ENCODE peak calls at places on chromosome 19, in nine cellular contexts. B, D, F, W, O, M, N, J and Z are unnamed samples.

GRCh38 chr19:415292-415691 is 6.3 kb upstream of the C2CD4C start:
- DNase-seq in D (no peak), W (no peak), F (no peak), J (no peak), B (no peak), N (no peak), M (no peak), O (no peak), Z (no peak)

GRCh38 chr19:49213791-49214190 is 56.2 kb downstream of the TRPM4 start:
- DNase-seq in O (no peak), M (no peak), F (no peak), J (no peak), N (no peak), W (no peak), D (no peak), B (no peak), Z (peak; percentile 52)

GRCh38 chr19:47190167-47190727 is 40.8 kb downstream of the BBC3 start:
- DNase-seq in B (no peak), J (no peak), W (peak; percentile 47), O (peak; percentile 47), M (peak; percentile 89), F (peak; percentile 93), D (peak; percentile 21), N (peak; percentile 97), Z (no peak)

GRCh38 chr19:50178859-50179537 is 15.9 kb upstream of the IZUMO2 start:
- DNase-seq in B (no peak), M (no peak), N (no peak), J (no peak), O (no peak), W (no peak), F (no peak), D (no peak), Z (no peak)

GRCh38 chr19:4597975-4598671 is 38.6 kb upstream of the SEMA6B start:
- DNase-seq in N (no peak), O (peak; percentile 33), J (no peak), D (no peak), B (no peak), F (no peak), M (no peak), W (peak; percentile 59), Z (peak; percentile 81)

GRCh38 chr19:32718286-32718685 is 1.3 kb upstream of the TDRD12 start:
- DNase-seq in J (no peak), O (no peak), W (no peak), M (no peak), N (no peak), D (no peak), F (no peak), B (no peak), Z (no peak)

GRCh38 chr19:33868821-33869412 is 72.2 kb downstream of the KCTD15 start:
- DNase-seq in M (no peak), B (no peak), D (peak; percentile 35), J (no peak), F (no peak), W (peak; percentile 78), N (peak; percentile 43), O (peak; percentile 18), Z (no peak)

GRCh38 chr19:35144600-35145436 is 1.8 kb downstream of the FXYD7 start:
- DNase-seq in F (no peak), W (peak; percentile 57), D (no peak), O (no peak), M (peak; percentile 67), N (no peak), J (no peak), B (peak; percentile 94), Z (peak; percentile 41)

GRCh38 chr19:57664269-57665127 is 4.2 kb upstream of the ZSCAN4 start:
- DNase-seq in J (no peak), W (peak; percentile 87), B (no peak), N (peak; percentile 46), D (peak; percentile 66), O (peak; percentile 24), F (no peak), M (peak; percentile 29), Z (peak; percentile 39)

GRCh38 chr19:41541990-41542584 is 33.9 kb upstream of the CEACAM21 start:
- DNase-seq in W (no peak), B (no peak), F (peak; percentile 36), D (peak; percentile 56), O (peak; percentile 36), M (peak; percentile 68), N (peak; percentile 67), J (no peak), Z (peak; percentile 82)

GRCh38 chr19:42596391-42597071 is 1.8 kb upstream of the CEACAM8 start:
- DNase-seq in M (no peak), N (peak; percentile 12), O (no peak), B (no peak), W (peak; percentile 64), D (no peak), F (no peak), J (no peak), Z (peak; percentile 19)

DNA sequence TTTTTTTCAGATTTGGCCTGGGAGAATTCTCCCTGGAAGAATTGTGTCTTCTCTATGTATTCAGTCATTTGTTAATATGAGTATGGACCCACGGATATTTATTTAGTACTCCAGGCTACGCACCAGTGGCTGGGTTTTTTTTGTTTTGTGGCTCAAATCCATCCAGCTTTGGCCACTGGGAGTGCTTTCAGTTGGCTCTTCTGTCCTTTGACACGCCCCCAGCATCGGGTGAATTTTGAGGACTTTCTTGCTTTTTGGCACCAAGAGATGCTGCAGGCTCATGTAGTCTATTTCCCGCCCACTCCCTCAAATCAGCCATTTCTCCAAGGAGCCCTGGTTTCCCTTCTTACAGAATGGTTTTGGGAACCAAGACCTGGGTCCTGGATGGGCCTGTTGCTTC is 55.8 kb downstream of the SMARCA4 start:
- DNase-seq in M (no peak), J (no peak), N (no peak), B (no peak), D (no peak), F (no peak), W (no peak), O (no peak), Z (no peak)
- H3K4me1 ChIP-seq in M (no peaks in the 10 kb centered on the region), J (no peaks in the 10 kb centered on the region), N (no peaks in the 10 kb centered on the region), B (no peaks in the 10 kb centered on the region), D (no peaks in the 10 kb centered on the region), F (peaks cover 6% of the 10 kb centered on the region), W (peaks cover 6% of the 10 kb centered on the region), O (peaks cover 4% of the 10 kb centered on the region), Z (no peaks in the 10 kb centered on the region)

GRCh38 chr19:15252398-15253018 is 20.3 kb upstream of the EPHX3 start:
- DNase-seq in D (no peak), N (peak; percentile 22), M (no peak), O (no peak), J (no peak), W (no peak), F (no peak), B (no peak), Z (peak; percentile 53)
- H3K4me1 ChIP-seq in D (peaks cover 73% of the 10 kb centered on the region), N (peaks cover 42% of the 10 kb centered on the region), M (peaks cover 22% of the 10 kb centered on the region), O (peaks cover 53% of the 10 kb centered on the region), J (peaks cover 57% of the 10 kb centered on the region), W (peaks cover 41% of the 10 kb centered on the region), F (peaks cover 28% of the 10 kb centered on the region), B (peaks cover 37% of the 10 kb centered on the region), Z (peaks cover 21% of the 10 kb centered on the region)

GRCh38 chr19:54211214-54211613 is 10.6 kb downstream of the RPS9 start:
- DNase-seq in O (no peak), B (no peak), F (no peak), D (no peak), J (no peak), N (no peak), W (no peak), M (no peak), Z (no peak)

GRCh38 chr19:54208784-54209057 is 8.1 kb downstream of the RPS9 start:
- DNase-seq in W (no peak), N (no peak), D (no peak), O (no peak), M (no peak), B (no peak), J (no peak), F (no peak), Z (no peak)

GRCh38 chr19:54209058-54209747 is 8.5 kb downstream of the RPS9 start:
- DNase-seq in J (no peak), O (no peak), F (no peak), N (no peak), D (no peak), M (peak; percentile 37), B (no peak), W (peak; percentile 86), Z (no peak)

GRCh38 chr19:54207908-54208783 is 7.5 kb downstream of the RPS9 start:
- DNase-seq in D (peak; percentile 52), F (no peak), O (peak; percentile 54), M (peak; percentile 95), W (peak; percentile 84), J (no peak), B (no peak), N (peak; percentile 48), Z (no peak)

DNA sequence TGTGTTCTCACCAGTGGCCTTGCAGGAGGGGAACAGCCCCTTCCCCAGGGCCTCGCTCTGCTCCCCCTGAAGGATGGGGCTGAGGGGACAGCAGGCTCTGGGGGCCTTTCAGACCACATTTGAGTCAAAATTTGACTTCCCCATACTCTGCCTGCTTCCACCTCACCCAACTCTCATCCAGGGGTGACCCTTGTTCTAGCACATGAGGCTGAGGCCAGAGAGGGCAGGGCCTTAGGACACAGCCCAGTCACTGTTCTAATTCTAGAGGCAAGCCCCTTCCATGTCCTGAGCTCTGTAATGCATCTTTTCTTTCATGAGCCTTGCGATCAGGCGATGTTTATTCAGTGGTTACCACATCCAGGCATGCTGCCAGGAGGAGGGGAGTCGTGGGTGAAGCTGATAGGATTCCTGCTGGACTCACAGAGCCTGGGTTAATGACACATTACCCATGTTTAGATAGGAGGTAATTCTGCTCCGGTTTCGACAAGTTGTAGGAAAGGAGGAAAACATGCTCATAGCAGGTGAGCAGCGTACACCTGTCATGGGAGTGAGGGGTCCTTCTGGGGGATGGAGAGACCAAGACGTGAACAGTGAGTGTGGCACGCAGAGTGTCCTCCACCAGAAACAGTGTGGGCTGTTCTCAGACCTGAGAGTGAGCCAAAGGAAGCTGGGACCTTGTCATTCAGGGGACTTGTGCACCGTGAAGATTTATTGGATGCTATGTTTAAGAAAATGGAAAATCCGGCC is 9.3 kb downstream of the RPS9 start:
- DNase-seq in M (peak; percentile 97), F (peak; percentile 40), N (peak; percentile 96), J (no peak), W (no peak), B (peak; percentile 89), D (peak; percentile 80), O (peak; percentile 83), Z (peak; percentile 94)
- H3K4me1 ChIP-seq in M (peaks cover 3% of the 10 kb centered on the region), F (peaks cover 39% of the 10 kb centered on the region), N (peaks cover 24% of the 10 kb centered on the region), J (peaks cover 43% of the 10 kb centered on the region), W (peaks cover 66% of the 10 kb centered on the region), B (peaks cover 11% of the 10 kb centered on the region), D (peaks cover 65% of the 10 kb centered on the region), O (peaks cover 10% of the 10 kb centered on the region), Z (peaks cover 23% of the 10 kb centered on the region)

GRCh38 chr19:15274477-15274876 is 42.2 kb upstream of the EPHX3 start:
- DNase-seq in M (no peak), D (no peak), N (no peak), F (no peak), W (no peak), J (no peak), B (no peak), O (no peak), Z (no peak)
- H3K4me1 ChIP-seq in M (peaks cover 45% of the 10 kb centered on the region), D (peaks cover 100% of the 10 kb centered on the region), N (no peaks in the 10 kb centered on the region), F (no peaks in the 10 kb centered on the region), W (peaks cover 74% of the 10 kb centered on the region), J (peaks cover 58% of the 10 kb centered on the region), B (peaks cover 19% of the 10 kb centered on the region), O (peaks cover 22% of the 10 kb centered on the region), Z (peaks cover 16% of the 10 kb centered on the region)

DNA sequence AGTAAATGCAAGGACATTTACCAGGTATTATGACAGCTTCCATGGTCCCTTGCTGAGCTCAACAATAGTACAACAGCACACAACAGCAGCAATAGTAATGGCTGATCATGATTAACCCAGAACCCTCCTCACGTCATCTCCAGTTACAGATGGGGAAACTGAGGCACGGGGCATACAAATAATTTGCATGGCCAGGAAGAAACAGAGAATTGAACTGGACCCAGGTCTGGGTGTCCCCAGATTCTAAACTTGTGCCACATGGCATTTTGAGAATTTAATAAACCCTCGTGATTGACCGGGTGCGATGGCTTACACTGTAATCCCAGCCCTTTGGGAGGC is 7.2 kb downstream of the MAST3 start:
- DNase-seq in O (no peak), D (no peak), N (no peak), J (no peak), W (no peak), B (no peak), M (no peak), F (no peak), Z (no peak)
- H3K4me1 ChIP-seq in O (peaks cover 2% of the 10 kb centered on the region), D (peaks cover 14% of the 10 kb centered on the region), N (no peaks in the 10 kb centered on the region), J (peaks cover 7% of the 10 kb centered on the region), W (peaks cover 17% of the 10 kb centered on the region), B (no peaks in the 10 kb centered on the region), M (no peaks in the 10 kb centered on the region), F (peaks cover 22% of the 10 kb centered on the region), Z (peaks cover 9% of the 10 kb centered on the region)